ENCODE peak calls at places on chromosomes 11 and 22, in seven cellular contexts. One of them, this sample, is unnamed. For H3K4me1, the result is how much of the 10 kb centered on the place peaks cover.

GRCh38 chr11:61912991-61913698 is 4.2 kb downstream of the RAB3IL1 start:
- DNase-seq in ovary: peak
- DNase-seq in neuronal stem cell: no peak
- DNase-seq in endodermal cell: peak
- DNase-seq in heart left ventricle: no peak
- DNase-seq in fibroblast of lung: no peak
- DNase-seq in CD4-positive, CD25-positive, alpha-beta regulatory T cell: no peak
- DNase-seq in this sample: no peak

GRCh38 chr11:31779268-31779879 is 31.7 kb downstream of the PAX6 start:
- DNase-seq in ovary: no peak
- DNase-seq in neuronal stem cell: no peak
- DNase-seq in endodermal cell: no peak
- DNase-seq in heart left ventricle: no peak
- DNase-seq in fibroblast of lung: peak
- DNase-seq in CD4-positive, CD25-positive, alpha-beta regulatory T cell: no peak
- DNase-seq in this sample: no peak

GRCh38 chr22:43185860-43186261 is 1.1 kb downstream of the TTLL12 start:
- DNase-seq in ovary: peak
- DNase-seq in neuronal stem cell: no peak
- DNase-seq in endodermal cell: peak
- DNase-seq in heart left ventricle: peak
- DNase-seq in fibroblast of lung: peak
- DNase-seq in CD4-positive, CD25-positive, alpha-beta regulatory T cell: no peak
- DNase-seq in this sample: no peak

GRCh38 chr22:33542722-33543121 is 377.6 kb downstream of the LARGE1 start:
- DNase-seq in ovary: no peak
- DNase-seq in neuronal stem cell: peak
- DNase-seq in endodermal cell: no peak
- DNase-seq in heart left ventricle: no peak
- DNase-seq in fibroblast of lung: no peak
- DNase-seq in CD4-positive, CD25-positive, alpha-beta regulatory T cell: no peak
- DNase-seq in this sample: no peak

GRCh38 chr11:124086447-124086846 is 28.8 kb upstream of the VWA5A start:
- DNase-seq in ovary: no peak
- DNase-seq in neuronal stem cell: no peak
- DNase-seq in endodermal cell: peak
- DNase-seq in heart left ventricle: no peak
- DNase-seq in fibroblast of lung: no peak
- DNase-seq in CD4-positive, CD25-positive, alpha-beta regulatory T cell: no peak
- DNase-seq in this sample: no peak

GRCh38 chr11:65934014-65934413 is 11.3 kb upstream of the TSGA10IP start:
- DNase-seq in ovary: no peak
- DNase-seq in neuronal stem cell: no peak
- DNase-seq in endodermal cell: no peak
- DNase-seq in heart left ventricle: no peak
- DNase-seq in fibroblast of lung: no peak
- DNase-seq in CD4-positive, CD25-positive, alpha-beta regulatory T cell: no peak
- DNase-seq in this sample: no peak

GRCh38 chr22:26444777-26445176 is 15.7 kb downstream of the ASPHD2 start:
- DNase-seq in ovary: no peak
- DNase-seq in neuronal stem cell: no peak
- DNase-seq in endodermal cell: no peak
- DNase-seq in heart left ventricle: no peak
- DNase-seq in fibroblast of lung: no peak
- DNase-seq in CD4-positive, CD25-positive, alpha-beta regulatory T cell: no peak
- DNase-seq in this sample: no peak

GRCh38 chr11:72223615-72224586 is 666 bp upstream of the INPPL1 start:
- DNase-seq in ovary: peak
- DNase-seq in neuronal stem cell: no peak
- DNase-seq in endodermal cell: peak
- DNase-seq in heart left ventricle: peak
- DNase-seq in fibroblast of lung: peak
- DNase-seq in CD4-positive, CD25-positive, alpha-beta regulatory T cell: peak
- DNase-seq in this sample: peak

GRCh38 chr11:19774817-19775600 is 62.4 kb downstream of the NAV2 start:
- DNase-seq in ovary: no peak
- DNase-seq in neuronal stem cell: no peak
- DNase-seq in endodermal cell: no peak
- DNase-seq in heart left ventricle: no peak
- DNase-seq in fibroblast of lung: no peak
- DNase-seq in CD4-positive, CD25-positive, alpha-beta regulatory T cell: no peak
- DNase-seq in this sample: no peak

GRCh38 chr11:30016588-30017363 is at the start of gene KCNA4:
- DNase-seq in ovary: no peak
- DNase-seq in neuronal stem cell: peak
- DNase-seq in endodermal cell: peak
- DNase-seq in heart left ventricle: peak
- DNase-seq in fibroblast of lung: peak
- DNase-seq in CD4-positive, CD25-positive, alpha-beta regulatory T cell: no peak
- DNase-seq in this sample: no peak

GRCh38 chr11:12838463-12839120 is 164.4 kb downstream of the TEAD1 start:
- DNase-seq in ovary: no peak
- DNase-seq in neuronal stem cell: no peak
- DNase-seq in endodermal cell: no peak
- DNase-seq in heart left ventricle: no peak
- DNase-seq in fibroblast of lung: no peak
- DNase-seq in CD4-positive, CD25-positive, alpha-beta regulatory T cell: no peak
- DNase-seq in this sample: no peak

GRCh38 chr11:76621866-76622265 is 48.7 kb downstream of the LRRC32 start:
- DNase-seq in ovary: peak
- DNase-seq in neuronal stem cell: no peak
- DNase-seq in endodermal cell: peak
- DNase-seq in heart left ventricle: no peak
- DNase-seq in fibroblast of lung: peak
- DNase-seq in CD4-positive, CD25-positive, alpha-beta regulatory T cell: no peak
- DNase-seq in this sample: no peak

GRCh38 chr22:38226853-38227649 is 25.3 kb downstream of the MAFF start:
- DNase-seq in ovary: no peak
- DNase-seq in neuronal stem cell: no peak
- DNase-seq in endodermal cell: no peak
- DNase-seq in heart left ventricle: no peak
- DNase-seq in fibroblast of lung: no peak
- DNase-seq in CD4-positive, CD25-positive, alpha-beta regulatory T cell: no peak
- DNase-seq in this sample: no peak

GRCh38 chr11:9060700-9061111 is 30.7 kb downstream of the SCUBE2 start:
- DNase-seq in ovary: no peak
- DNase-seq in neuronal stem cell: peak
- DNase-seq in endodermal cell: peak
- DNase-seq in heart left ventricle: no peak
- DNase-seq in fibroblast of lung: no peak
- DNase-seq in CD4-positive, CD25-positive, alpha-beta regulatory T cell: peak
- DNase-seq in this sample: no peak

GRCh38 chr11:15053201-15053685 is 20.1 kb upstream of the CALCB start:
- DNase-seq in ovary: no peak
- DNase-seq in neuronal stem cell: no peak
- DNase-seq in endodermal cell: no peak
- DNase-seq in heart left ventricle: no peak
- DNase-seq in fibroblast of lung: no peak
- DNase-seq in CD4-positive, CD25-positive, alpha-beta regulatory T cell: no peak
- DNase-seq in this sample: no peak

GRCh38 chr11:76801205-76801604 is 18.0 kb downstream of the TSKU start:
- DNase-seq in ovary: no peak
- DNase-seq in neuronal stem cell: no peak
- DNase-seq in endodermal cell: peak
- DNase-seq in heart left ventricle: peak
- DNase-seq in fibroblast of lung: no peak
- DNase-seq in CD4-positive, CD25-positive, alpha-beta regulatory T cell: no peak
- DNase-seq in this sample: no peak

GRCh38 chr22:47589271-47590250 is 827.1 kb downstream of the TBC1D22A start:
- DNase-seq in ovary: no peak
- DNase-seq in neuronal stem cell: no peak
- DNase-seq in endodermal cell: peak
- DNase-seq in heart left ventricle: no peak
- DNase-seq in fibroblast of lung: no peak
- DNase-seq in CD4-positive, CD25-positive, alpha-beta regulatory T cell: no peak
- DNase-seq in this sample: no peak

GRCh38 chr11:116457336-116458007 is 315.3 kb downstream of the BUD13 start:
- DNase-seq in ovary: no peak
- DNase-seq in neuronal stem cell: peak
- DNase-seq in endodermal cell: peak
- DNase-seq in heart left ventricle: no peak
- DNase-seq in fibroblast of lung: no peak
- DNase-seq in CD4-positive, CD25-positive, alpha-beta regulatory T cell: no peak
- DNase-seq in this sample: no peak

GRCh38 chr11:64121637-64122410 is 44.1 kb downstream of the MACROD1 start:
- DNase-seq in ovary: no peak
- DNase-seq in neuronal stem cell: no peak
- DNase-seq in endodermal cell: peak
- DNase-seq in heart left ventricle: no peak
- DNase-seq in fibroblast of lung: peak
- DNase-seq in CD4-positive, CD25-positive, alpha-beta regulatory T cell: no peak
- DNase-seq in this sample: no peak

GRCh38 chr11:76209956-76210885 is 3.9 kb upstream of the WNT11 start:
- DNase-seq in ovary: peak
- DNase-seq in neuronal stem cell: peak
- DNase-seq in endodermal cell: peak
- DNase-seq in heart left ventricle: peak
- DNase-seq in fibroblast of lung: peak
- DNase-seq in CD4-positive, CD25-positive, alpha-beta regulatory T cell: peak
- DNase-seq in this sample: no peak

GRCh38 chr11:27696961-27697360 is 3.3 kb downstream of the BDNF start:
- DNase-seq in ovary: no peak
- DNase-seq in neuronal stem cell: no peak
- DNase-seq in endodermal cell: peak
- DNase-seq in heart left ventricle: no peak
- DNase-seq in fibroblast of lung: peak
- DNase-seq in CD4-positive, CD25-positive, alpha-beta regulatory T cell: no peak
- DNase-seq in this sample: no peak

GRCh38 chr11:27696112-27696511 is 4.1 kb downstream of the BDNF start:
- DNase-seq in ovary: no peak
- DNase-seq in neuronal stem cell: no peak
- DNase-seq in endodermal cell: no peak
- DNase-seq in heart left ventricle: no peak
- DNase-seq in fibroblast of lung: peak
- DNase-seq in CD4-positive, CD25-positive, alpha-beta regulatory T cell: no peak
- DNase-seq in this sample: no peak

GRCh38 chr11:27698872-27699241 is 1.4 kb downstream of the BDNF start:
- DNase-seq in ovary: peak
- DNase-seq in neuronal stem cell: peak
- DNase-seq in endodermal cell: peak
- DNase-seq in heart left ventricle: peak
- DNase-seq in fibroblast of lung: peak
- DNase-seq in CD4-positive, CD25-positive, alpha-beta regulatory T cell: peak
- DNase-seq in this sample: peak

GRCh38 chr11:27699242-27699925 is 871 bp downstream of the BDNF start:
- DNase-seq in ovary: no peak
- DNase-seq in neuronal stem cell: no peak
- DNase-seq in endodermal cell: peak
- DNase-seq in heart left ventricle: no peak
- DNase-seq in fibroblast of lung: peak
- DNase-seq in CD4-positive, CD25-positive, alpha-beta regulatory T cell: no peak
- DNase-seq in this sample: no peak

DNA sequence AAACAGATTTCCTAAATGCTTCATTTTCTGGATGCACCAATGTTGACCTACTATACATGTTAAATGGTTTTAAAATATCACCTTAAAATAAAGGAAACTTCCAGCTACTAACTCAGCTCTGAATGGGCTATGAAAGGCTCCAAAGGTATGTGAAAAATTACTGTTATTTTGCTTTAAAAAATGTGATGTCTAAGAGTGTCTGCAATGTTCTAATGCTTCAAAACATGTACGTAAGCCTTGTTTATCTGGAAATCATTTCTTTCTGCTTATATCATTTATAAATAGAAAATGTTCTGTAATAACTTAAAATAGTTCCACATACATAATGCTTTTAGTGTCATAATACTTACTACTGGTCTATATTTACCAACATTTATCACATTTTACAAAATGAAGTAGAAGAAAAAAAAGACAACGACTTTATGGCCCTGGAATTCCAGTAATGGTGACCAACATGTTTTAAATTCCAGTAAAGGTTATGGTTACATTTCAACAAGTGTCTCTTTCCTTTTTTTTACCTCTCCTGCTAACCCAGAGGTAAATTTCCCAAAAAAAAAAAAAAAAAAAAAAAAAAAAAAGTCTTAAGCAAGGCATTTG is 2.5 kb downstream of the BDNF start:
- DNase-seq in ovary: no peak
- DNase-seq in neuronal stem cell: no peak
- DNase-seq in endodermal cell: no peak
- DNase-seq in heart left ventricle: no peak
- DNase-seq in fibroblast of lung: peak
- DNase-seq in CD4-positive, CD25-positive, alpha-beta regulatory T cell: no peak
- DNase-seq in this sample: no peak
- H3K4me1 ChIP-seq in ovary: under half
- H3K4me1 ChIP-seq in neuronal stem cell: under half
- H3K4me1 ChIP-seq in endodermal cell: under half
- H3K4me1 ChIP-seq in heart left ventricle: under half
- H3K4me1 ChIP-seq in fibroblast of lung: under half
- H3K4me1 ChIP-seq in CD4-positive, CD25-positive, alpha-beta regulatory T cell: under half
- H3K4me1 ChIP-seq in this sample: under half

GRCh38 chr11:129326921-129327320 is 48.7 kb upstream of the BARX2 start:
- DNase-seq in ovary: no peak
- DNase-seq in neuronal stem cell: no peak
- DNase-seq in endodermal cell: no peak
- DNase-seq in heart left ventricle: no peak
- DNase-seq in fibroblast of lung: no peak
- DNase-seq in CD4-positive, CD25-positive, alpha-beta regulatory T cell: no peak
- DNase-seq in this sample: no peak

GRCh38 chr11:129321076-129321475 is 54.6 kb upstream of the BARX2 start:
- DNase-seq in ovary: no peak
- DNase-seq in neuronal stem cell: no peak
- DNase-seq in endodermal cell: no peak
- DNase-seq in heart left ventricle: no peak
- DNase-seq in fibroblast of lung: no peak
- DNase-seq in CD4-positive, CD25-positive, alpha-beta regulatory T cell: no peak
- DNase-seq in this sample: no peak

GRCh38 chr11:129323896-129324522 is 51.6 kb upstream of the BARX2 start:
- DNase-seq in ovary: no peak
- DNase-seq in neuronal stem cell: no peak
- DNase-seq in endodermal cell: peak
- DNase-seq in heart left ventricle: peak
- DNase-seq in fibroblast of lung: no peak
- DNase-seq in CD4-positive, CD25-positive, alpha-beta regulatory T cell: no peak
- DNase-seq in this sample: no peak

GRCh38 chr11:129322941-129323340 is 52.7 kb upstream of the BARX2 start:
- DNase-seq in ovary: no peak
- DNase-seq in neuronal stem cell: no peak
- DNase-seq in endodermal cell: peak
- DNase-seq in heart left ventricle: no peak
- DNase-seq in fibroblast of lung: no peak
- DNase-seq in CD4-positive, CD25-positive, alpha-beta regulatory T cell: no peak
- DNase-seq in this sample: no peak

GRCh38 chr11:129324533-129325175 is 51.0 kb upstream of the BARX2 start:
- DNase-seq in ovary: no peak
- DNase-seq in neuronal stem cell: no peak
- DNase-seq in endodermal cell: peak
- DNase-seq in heart left ventricle: no peak
- DNase-seq in fibroblast of lung: no peak
- DNase-seq in CD4-positive, CD25-positive, alpha-beta regulatory T cell: no peak
- DNase-seq in this sample: no peak
- H3K27ac ChIP-seq in ovary: no peak
- H3K27ac ChIP-seq in neuronal stem cell: no peak
- H3K27ac ChIP-seq in endodermal cell: no peak
- H3K27ac ChIP-seq in heart left ventricle: peak
- H3K27ac ChIP-seq in fibroblast of lung: no peak
- H3K27ac ChIP-seq in CD4-positive, CD25-positive, alpha-beta regulatory T cell: no peak
- H3K27ac ChIP-seq in this sample: no peak

GRCh38 chr11:119169272-119169719 is 771 bp downstream of the NLRX1 start:
- DNase-seq in ovary: peak
- DNase-seq in neuronal stem cell: peak
- DNase-seq in endodermal cell: peak
- DNase-seq in heart left ventricle: peak
- DNase-seq in fibroblast of lung: peak
- DNase-seq in CD4-positive, CD25-positive, alpha-beta regulatory T cell: peak
- DNase-seq in this sample: no peak
- H3K4me3 ChIP-seq in ovary: peak
- H3K4me3 ChIP-seq in neuronal stem cell: peak
- H3K4me3 ChIP-seq in endodermal cell: peak
- H3K4me3 ChIP-seq in heart left ventricle: peak
- H3K4me3 ChIP-seq in fibroblast of lung: peak
- H3K4me3 ChIP-seq in CD4-positive, CD25-positive, alpha-beta regulatory T cell: peak
- H3K4me3 ChIP-seq in this sample: peak

GRCh38 chr11:126339073-126339865 is 16.2 kb upstream of the ST3GAL4 start:
- DNase-seq in ovary: peak
- DNase-seq in neuronal stem cell: no peak
- DNase-seq in endodermal cell: no peak
- DNase-seq in heart left ventricle: no peak
- DNase-seq in fibroblast of lung: peak
- DNase-seq in CD4-positive, CD25-positive, alpha-beta regulatory T cell: no peak
- DNase-seq in this sample: no peak
- H3K4me1 ChIP-seq in ovary: under half
- H3K4me1 ChIP-seq in neuronal stem cell: under half
- H3K4me1 ChIP-seq in endodermal cell: under half
- H3K4me1 ChIP-seq in heart left ventricle: under half
- H3K4me1 ChIP-seq in fibroblast of lung: under half
- H3K4me1 ChIP-seq in CD4-positive, CD25-positive, alpha-beta regulatory T cell: under half
- H3K4me1 ChIP-seq in this sample: under half